ENCODE peak calls at places on chromosomes 2 and 18, in seven cellular contexts. D is AG10803; P is heart right ventricle; S is lower leg skin; H is MM.1S; R is adrenal gland; K is stimulated activated CD4-positive, alpha-beta T cell treated with anti-CD3 and anti-CD28 coated beads, TNF-alpha, amount 100 ng/mL, for 48 hours. T is an unnamed sample.

GRCh38 chr2:240986787-240987411 is 11.5 kb upstream of the SNED1 start:
- DNase-seq in S (peak; percentile 94), P (no peak), K (no peak), D (peak; percentile 91), H (no peak), R (peak; percentile 15), T (no peak)

GRCh38 chr2:60676950-60677349 is 79.1 kb upstream of the PAPOLG start:
- DNase-seq in D (no peak), K (no peak), R (no peak), H (no peak), S (no peak), P (no peak), T (peak; percentile 16)

GRCh38 chr18:40810371-40810770 is 1144.7 kb upstream of the PIK3C3 start:
- DNase-seq in R (no peak), H (no peak), P (no peak), D (peak; percentile 5), K (no peak), S (no peak), T (no peak)

GRCh38 chr2:207113403-207113802 is 52.3 kb downstream of the KLF7 start:
- DNase-seq in K (no peak), H (no peak), P (no peak), R (no peak), D (no peak), S (no peak), T (no peak)

GRCh38 chr2:107197601-107198000 is 311.6 kb upstream of the ST6GAL2 start:
- DNase-seq in S (no peak), P (no peak), R (no peak), H (no peak), D (no peak), K (no peak), T (no peak)

GRCh38 chr2:223949241-223949640 is 4.1 kb upstream of the WDFY1 start:
- DNase-seq in S (no peak), D (no peak), P (no peak), H (no peak), K (no peak), R (no peak), T (no peak)

GRCh38 chr2:96265349-96265839 is 403 bp downstream of the TMEM127 start:
- DNase-seq in H (peak; percentile 15), R (peak; percentile 71), K (no peak), D (peak; percentile 17), P (peak; percentile 72), S (peak; percentile 92), T (no peak)

GRCh38 chr2:189783451-189783926 is 650 bp downstream of the ORMDL1 start:
- DNase-seq in S (no peak), D (peak; percentile 39), K (no peak), P (no peak), H (peak; percentile 28), R (no peak), T (peak; percentile 17)

GRCh38 chr2:30765226-30765625 is 42.0 kb downstream of the CAPN13 start:
- DNase-seq in S (no peak), R (no peak), K (no peak), D (no peak), P (no peak), H (no peak), T (no peak)

GRCh38 chr2:151828890-151829324 is 686 bp upstream of the ARL5A start:
- DNase-seq in H (no peak), K (no peak), D (no peak), R (no peak), P (no peak), S (no peak), T (no peak)

GRCh38 chr2:24016853-24017703 is 7.2 kb downstream of the MFSD2B start:
- DNase-seq in S (peak; percentile 74), R (no peak), P (no peak), H (no peak), K (no peak), D (no peak), T (no peak)

GRCh38 chr2:134375935-134376334 is 122.1 kb downstream of the MGAT5 start:
- DNase-seq in S (no peak), P (no peak), R (no peak), K (no peak), D (peak; percentile 51), H (no peak), T (no peak)

GRCh38 chr2:101429453-101429852 is 42.1 kb upstream of the CREG2 start:
- DNase-seq in R (no peak), S (peak; percentile 75), D (no peak), K (no peak), H (no peak), P (no peak), T (no peak)

GRCh38 chr2:144451443-144451842 is 68.5 kb downstream of the ZEB2 start:
- DNase-seq in P (no peak), R (no peak), D (no peak), S (no peak), K (no peak), H (no peak), T (no peak)

GRCh38 chr2:199583676-199584075 is 125.9 kb upstream of the SATB2 start:
- DNase-seq in D (no peak), H (no peak), S (no peak), R (no peak), P (no peak), K (no peak), T (no peak)

GRCh38 chr2:233807215-233807865 is 29.2 kb downstream of the MROH2A start:
- DNase-seq in K (no peak), H (no peak), S (no peak), P (no peak), D (no peak), R (no peak), T (no peak)

GRCh38 chr2:64750001-64750816 is 96.5 kb upstream of the SERTAD2 start:
- DNase-seq in H (peak; percentile 39), D (peak; percentile 46), K (peak; percentile 6), S (peak; percentile 93), P (peak; percentile 55), R (peak; percentile 72), T (no peak)

GRCh38 chr2:159788218-159788617 is 9.8 kb downstream of the CD302 start:
- DNase-seq in D (no peak), S (no peak), P (no peak), R (no peak), K (no peak), H (no peak), T (no peak)

GRCh38 chr2:120949027-120949956 is 213.6 kb downstream of the GLI2 start:
- DNase-seq in S (no peak), H (no peak), D (no peak), R (no peak), K (no peak), P (no peak), T (peak; percentile 9)

GRCh38 chr2:54945401-54946219 is 104.6 kb downstream of the RTN4 start:
- DNase-seq in P (no peak), H (peak; percentile 57), R (no peak), D (peak; percentile 90), K (peak; percentile 21), S (peak; percentile 96), T (no peak)

GRCh38 chr2:221370942-221371221 is 201.2 kb downstream of the EPHA4 start:
- DNase-seq in S (no peak), K (no peak), R (no peak), D (no peak), H (no peak), P (no peak), T (no peak)

GRCh38 chr2:216839626-216840132 is 20.2 kb downstream of the TNP1 start:
- DNase-seq in P (no peak), K (no peak), S (no peak), R (no peak), D (no peak), H (no peak), T (no peak)

GRCh38 chr2:188305271-188305670 is 13.6 kb downstream of the GULP1 start:
- DNase-seq in H (no peak), S (no peak), K (no peak), R (no peak), P (no peak), D (no peak), T (no peak)

GRCh38 chr18:53850918-53851317 is 373.6 kb downstream of the MBD2 start:
- DNase-seq in R (no peak), H (no peak), K (no peak), D (no peak), S (no peak), P (no peak), T (no peak)

GRCh38 chr2:163708265-163708664 is 27.5 kb downstream of the FIGN start:
- DNase-seq in R (no peak), P (no peak), D (no peak), H (no peak), S (no peak), K (no peak), T (no peak)

GRCh38 chr2:235773188-235773928 is 279.5 kb downstream of the AGAP1 start:
- DNase-seq in H (peak; percentile 6), R (no peak), K (no peak), D (no peak), S (no peak), P (no peak), T (no peak)

GRCh38 chr2:18422416-18423165 is 137.9 kb downstream of the RDH14 start:
- DNase-seq in S (no peak), K (no peak), R (no peak), D (peak; percentile 59), P (no peak), H (no peak), T (no peak)

GRCh38 chr2:121634354-121635307 is 14.6 kb downstream of the CLASP1 start:
- DNase-seq in P (no peak), S (no peak), R (no peak), K (peak; percentile 5), H (no peak), D (peak; percentile 38), T (no peak)

GRCh38 chr2:50529600-50530218 is 502.2 kb downstream of the NRXN1 start:
- DNase-seq in H (peak; percentile 63), P (no peak), S (no peak), D (peak; percentile 42), R (no peak), K (no peak), T (no peak)

GRCh38 chr2:7788736-7789135 is 871.5 kb downstream of the RNF144A start:
- DNase-seq in S (peak; percentile 31), R (no peak), P (no peak), K (no peak), D (no peak), H (no peak), T (no peak)

GRCh38 chr2:181885096-181885495 is 6.4 kb upstream of the ITPRID2 start:
- DNase-seq in H (no peak), R (no peak), S (no peak), K (no peak), P (no peak), D (no peak), T (no peak)

GRCh38 chr2:154425999-154426398 is 272.5 kb upstream of the KCNJ3 start:
- DNase-seq in R (no peak), D (no peak), P (peak; percentile 17), S (no peak), H (no peak), K (no peak), T (no peak)

GRCh38 chr2:77391119-77391518 is 131.1 kb downstream of the LRRTM4 start:
- DNase-seq in D (no peak), R (no peak), S (no peak), K (no peak), H (no peak), P (no peak), T (no peak)

GRCh38 chr2:96151595-96152300 is 6.5 kb upstream of the DUSP2 start:
- DNase-seq in R (no peak), D (no peak), P (no peak), K (no peak), S (no peak), H (no peak), T (no peak)

GRCh38 chr18:70154591-70155194 is 50.8 kb downstream of the RTTN start:
- DNase-seq in H (no peak), S (no peak), K (no peak), R (no peak), D (peak; percentile 85), P (no peak), T (no peak)

GRCh38 chr2:2706306-2706705 is 375.2 kb upstream of the MYT1L start:
- DNase-seq in D (no peak), S (no peak), P (no peak), H (no peak), K (no peak), R (no peak), T (no peak)

GRCh38 chr2:6864251-6864758 is 1.4 kb downstream of the CMPK2 start:
- DNase-seq in K (no peak), D (no peak), S (no peak), R (no peak), H (no peak), P (no peak), T (no peak)

GRCh38 chr2:18584608-18584954 is 4.8 kb downstream of the NT5C1B start:
- DNase-seq in R (no peak), H (no peak), S (no peak), D (no peak), P (no peak), K (no peak), T (no peak)

T was measured in HL-60.